ENCODE peak calls at places on chromosomes 5 and 9, in ten cellular contexts. B is effector memory CD8-positive, alpha-beta T cell; I is T follicular helper cell; D is choroid plexus epithelial cell; P is WTC11; U is GM23338; Q is NCI-H1694; J is stimulated activated effector memory CD8-positive, alpha-beta T cell treated with anti-CD3 and anti-CD28 coated beads, Interleukin-12 subunit alpha, Interleukin-12 subunit beta, amount 100 ng/mL, for 72 hours; V is NAMALWA; T is SK-MEL-5. F is an unnamed sample.

GRCh38 chr5:134659456-134659855 is 10.9 kb downstream of the SEC24A start:
- DNase-seq in B (no peak), I (no peak), D (no peak), P (no peak), U (no peak), Q (no peak), J (no peak), V (no peak), T (no peak), F (no peak)

GRCh38 chr5:8316608-8317007 is 447.7 kb downstream of the MTRR start:
- DNase-seq in B (no peak), I (no peak), D (no peak), P (no peak), U (peak; percentile 44), Q (no peak), J (no peak), V (no peak), T (no peak), F (no peak)

GRCh38 chr5:2700876-2701275 is 50.6 kb downstream of the IRX2 start:
- DNase-seq in B (no peak), I (no peak), D (no peak), P (no peak), U (no peak), Q (no peak), J (no peak), V (no peak), T (no peak), F (no peak)

GRCh38 chr5:39255406-39255805 is 36.0 kb upstream of the FYB1 start:
- DNase-seq in B (no peak), I (no peak), D (no peak), P (no peak), U (no peak), Q (no peak), J (no peak), V (no peak), T (no peak), F (no peak)

GRCh38 chr5:160537940-160538339 is 116.3 kb downstream of the PTTG1 start:
- DNase-seq in B (no peak), I (no peak), D (no peak), P (no peak), U (no peak), Q (no peak), J (no peak), V (no peak), T (no peak), F (no peak)

GRCh38 chr9:137297966-137298365 is 4.1 kb downstream of the NRARP start:
- DNase-seq in B (no peak), I (no peak), D (no peak), P (peak; percentile 19), U (no peak), Q (no peak), J (peak; percentile 49), V (no peak), T (no peak), F (no peak)

GRCh38 chr9:109453210-109453842 is 44.8 kb downstream of the PTPN3 start:
- DNase-seq in B (no peak), I (no peak), D (peak; percentile 88), P (no peak), U (no peak), Q (no peak), J (no peak), V (no peak), T (no peak), F (no peak)

GRCh38 chr5:93302711-93303110 is 278.3 kb downstream of the NR2F1-AS1 start:
- DNase-seq in B (no peak), I (no peak), D (peak; percentile 31), P (no peak), U (no peak), Q (no peak), J (no peak), V (no peak), T (no peak), F (no peak)

GRCh38 chr9:22107202-22107601 is 98.1 kb upstream of the CDKN2B start:
- DNase-seq in B (no peak), I (no peak), D (peak; percentile 95), P (no peak), U (no peak), Q (no peak), J (no peak), V (no peak), T (no peak), F (no peak)

GRCh38 chr5:5494489-5495402 is 72.3 kb downstream of the ICE1 start:
- DNase-seq in B (peak; percentile 84), I (peak; percentile 77), D (peak; percentile 78), P (peak; percentile 98), U (peak; percentile 96), Q (no peak), J (peak; percentile 79), V (peak; percentile 89), T (peak; percentile 73), F (no peak)

GRCh38 chr5:111719773-111720172 is 37.2 kb downstream of the NREP start:
- DNase-seq in B (no peak), I (no peak), D (no peak), P (no peak), U (no peak), Q (peak; percentile 86), J (no peak), V (no peak), T (no peak), F (no peak)

GRCh38 chr5:110056580-110057114 is 366.9 kb downstream of the MAN2A1 start:
- DNase-seq in B (no peak), I (no peak), D (no peak), P (no peak), U (peak; percentile 50), Q (no peak), J (no peak), V (no peak), T (no peak), F (no peak)

GRCh38 chr9:105502276-105502675 is 54.4 kb downstream of the FSD1L start:
- DNase-seq in B (no peak), I (no peak), D (no peak), P (no peak), U (no peak), Q (no peak), J (no peak), V (no peak), T (no peak), F (no peak)

GRCh38 chr9:95508242-95508967 is 8.4 kb downstream of the PTCH1 start:
- DNase-seq in B (no peak), I (no peak), D (peak; percentile 50), P (peak; percentile 18), U (no peak), Q (no peak), J (peak; percentile 67), V (no peak), T (no peak), F (no peak)

GRCh38 chr5:98416541-98416940 is 356.9 kb upstream of the RGMB start:
- DNase-seq in B (no peak), I (no peak), D (peak; percentile 63), P (no peak), U (no peak), Q (no peak), J (no peak), V (no peak), T (no peak), F (no peak)

GRCh38 chr5:86666981-86667380 is 49.2 kb downstream of the COX7C start:
- DNase-seq in B (no peak), I (no peak), D (no peak), P (no peak), U (no peak), Q (no peak), J (no peak), V (no peak), T (no peak), F (no peak)

GRCh38 chr5:41527201-41527779 is 16.9 kb upstream of the PLCXD3 start:
- DNase-seq in B (no peak), I (no peak), D (peak; percentile 96), P (no peak), U (peak; percentile 4), Q (no peak), J (no peak), V (no peak), T (peak; percentile 79), F (no peak)

GRCh38 chr5:61817472-61818326 is 485.6 kb downstream of the ZSWIM6 start:
- DNase-seq in B (no peak), I (no peak), D (peak; percentile 68), P (peak; percentile 32), U (peak; percentile 71), Q (peak; percentile 7), J (no peak), V (no peak), T (peak; percentile 72), F (peak; percentile 84)

GRCh38 chr9:137326436-137327060 is 24.5 kb upstream of the NRARP start:
- DNase-seq in B (no peak), I (no peak), D (no peak), P (no peak), U (no peak), Q (no peak), J (no peak), V (peak; percentile 66), T (no peak), F (peak; percentile 54)

GRCh38 chr5:177601577-177602457 is 1.9 kb downstream of the B4GALT7 start:
- DNase-seq in B (no peak), I (no peak), D (peak; percentile 34), P (no peak), U (no peak), Q (no peak), J (no peak), V (no peak), T (no peak), F (no peak)

GRCh38 chr9:136544549-136545064 is 1.2 kb downstream of the NOTCH1 start:
- DNase-seq in B (peak; percentile 28), I (no peak), D (no peak), P (no peak), U (no peak), Q (no peak), J (peak; percentile 78), V (peak; percentile 51), T (peak; percentile 28), F (peak; percentile 84)

GRCh38 chr5:38420246-38420645 is 136.2 kb downstream of the LIFR start:
- DNase-seq in B (no peak), I (no peak), D (peak; percentile 54), P (no peak), U (no peak), Q (no peak), J (no peak), V (no peak), T (no peak), F (no peak)

GRCh38 chr9:27715651-27716050 is 142.4 kb upstream of the C9orf72 start:
- DNase-seq in B (no peak), I (no peak), D (no peak), P (no peak), U (no peak), Q (no peak), J (no peak), V (no peak), T (no peak), F (no peak)

GRCh38 chr5:141604318-141604717 is 14.5 kb downstream of the DIAPH1 start:
- DNase-seq in B (no peak), I (no peak), D (peak; percentile 94), P (no peak), U (peak; percentile 67), Q (no peak), J (no peak), V (no peak), T (peak; percentile 25), F (no peak)

GRCh38 chr5:140005145-140005591 is 37.9 kb downstream of the NRG2 start:
- DNase-seq in B (no peak), I (no peak), D (no peak), P (no peak), U (no peak), Q (no peak), J (no peak), V (no peak), T (no peak), F (no peak)

GRCh38 chr9:101995231-101995630 is 256.8 kb upstream of the GRIN3A start:
- DNase-seq in B (no peak), I (no peak), D (peak; percentile 35), P (no peak), U (no peak), Q (no peak), J (no peak), V (no peak), T (no peak), F (no peak)

GRCh38 chr5:50667653-50668403 is 1.4 kb downstream of the PARP8 start:
- DNase-seq in B (peak; percentile 83), I (peak; percentile 85), D (peak; percentile 58), P (peak; percentile 79), U (peak; percentile 92), Q (no peak), J (peak; percentile 95), V (peak; percentile 87), T (peak; percentile 66), F (no peak)

GRCh38 chr9:124411514-124412227 is 3.6 kb downstream of the PSMB7 start:
- DNase-seq in B (no peak), I (no peak), D (peak; percentile 92), P (no peak), U (no peak), Q (no peak), J (no peak), V (no peak), T (peak; percentile 88), F (no peak)

F was measured in pons.